ENCODE peak calls at places on chromosomes 2 and 18, in four cellular contexts. O, I, P and R are unnamed samples.

GRCh38 chr18:58186258-58186948 is 142.4 kb downstream of the NEDD4L start:
- DNase-seq in P (no peak), O (no peak), I (no peak), R (no peak)

GRCh38 chr2:86233464-86233863 is 34.2 kb downstream of the MRPL35 start:
- DNase-seq in I (no peak), P (no peak), O (no peak), R (no peak)

GRCh38 chr2:15155959-15156574 is 405.1 kb downstream of the NBAS start:
- DNase-seq in I (no peak), P (no peak), O (peak), R (no peak)

GRCh38 chr2:219634171-219634940 is 6.9 kb downstream of the SLC4A3 start:
- DNase-seq in O (no peak), P (no peak), I (no peak), R (no peak)

GRCh38 chr2:24588294-24588693 is 97.2 kb downstream of the NCOA1 start:
- DNase-seq in O (no peak), P (no peak), I (no peak), R (no peak)

GRCh38 chr2:202429164-202429980 is 53.2 kb downstream of the BMPR2 start:
- DNase-seq in P (no peak), O (no peak), I (no peak), R (no peak)

GRCh38 chr18:39448942-39449341 is 1883.3 kb upstream of the CELF4 start:
- DNase-seq in P (no peak), O (no peak), I (no peak), R (no peak)

GRCh38 chr2:183123117-183123958 is 905 bp upstream of the NUP35 start:
- DNase-seq in P (no peak), O (no peak), I (no peak), R (no peak)

GRCh38 chr2:137237055-137237454 is 471.7 kb downstream of the THSD7B start:
- DNase-seq in O (no peak), P (no peak), I (no peak), R (no peak)

GRCh38 chr2:47784349-47784851 is 1.5 kb downstream of the MSH6 start:
- DNase-seq in I (no peak), P (peak), O (peak), R (no peak)

GRCh38 chr2:14199040-14199439 is 433.5 kb upstream of the LRATD1 start:
- DNase-seq in P (no peak), I (no peak), O (no peak), R (no peak)

GRCh38 chr2:172330060-172330671 is 97.2 kb upstream of the ITGA6 start:
- DNase-seq in I (no peak), O (no peak), P (no peak), R (no peak)

GRCh38 chr18:59200787-59201186 is 19.2 kb upstream of the GRP start:
- DNase-seq in O (no peak), P (no peak), I (no peak), R (no peak)

GRCh38 chr2:234081970-234082822 is 31.7 kb downstream of the SPP2 start:
- DNase-seq in P (no peak), I (no peak), O (no peak), R (no peak)

GRCh38 chr2:98913916-98914712 is 21.9 kb downstream of the CRACDL start:
- DNase-seq in I (no peak), P (no peak), O (no peak), R (no peak)

GRCh38 chr2:98912957-98913915 is 22.8 kb downstream of the CRACDL start:
- DNase-seq in O (no peak), I (no peak), P (no peak), R (no peak)

GRCh38 chr2:98914713-98915580 is 21.1 kb downstream of the CRACDL start:
- DNase-seq in O (no peak), P (no peak), I (no peak), R (no peak)

GRCh38 chr2:98915751-98916358 is 20.2 kb downstream of the CRACDL start:
- DNase-seq in P (no peak), O (no peak), I (no peak), R (no peak)

DNA sequence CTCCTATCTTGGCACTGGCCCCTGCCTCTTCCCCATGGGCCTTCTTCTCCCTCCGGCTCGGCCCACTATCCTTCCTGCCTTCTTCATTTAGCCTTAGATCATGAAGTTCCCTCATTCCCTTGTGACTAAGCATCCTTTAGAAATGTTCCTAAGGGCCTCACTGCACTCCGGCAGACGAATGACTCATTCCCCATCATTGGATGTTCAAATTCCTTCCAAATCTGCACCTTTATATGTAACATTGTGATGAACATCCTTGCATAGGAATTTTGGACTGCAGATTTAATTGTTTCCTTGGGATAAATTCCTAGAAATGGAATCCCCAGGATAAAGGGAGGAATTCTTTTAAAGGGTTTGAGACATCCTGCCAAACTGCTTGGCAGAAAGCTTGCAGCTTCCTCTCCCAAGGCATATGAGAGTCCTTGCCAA is 19.0 kb downstream of the CRACDL start:
- DNase-seq in P (no peak), I (no peak), O (no peak), R (no peak)
- TF ChIP-seq CTCF in P (no peak), I (no peak), O (no peak), R (no peak)

GRCh38 chr2:178057179-178057578 is 15.4 kb downstream of the PDE11A start:
- DNase-seq in I (no peak), P (no peak), O (no peak), R (no peak)
- TF ChIP-seq CTCF in I (no peak), P (no peak), O (no peak), R (no peak)

DNA sequence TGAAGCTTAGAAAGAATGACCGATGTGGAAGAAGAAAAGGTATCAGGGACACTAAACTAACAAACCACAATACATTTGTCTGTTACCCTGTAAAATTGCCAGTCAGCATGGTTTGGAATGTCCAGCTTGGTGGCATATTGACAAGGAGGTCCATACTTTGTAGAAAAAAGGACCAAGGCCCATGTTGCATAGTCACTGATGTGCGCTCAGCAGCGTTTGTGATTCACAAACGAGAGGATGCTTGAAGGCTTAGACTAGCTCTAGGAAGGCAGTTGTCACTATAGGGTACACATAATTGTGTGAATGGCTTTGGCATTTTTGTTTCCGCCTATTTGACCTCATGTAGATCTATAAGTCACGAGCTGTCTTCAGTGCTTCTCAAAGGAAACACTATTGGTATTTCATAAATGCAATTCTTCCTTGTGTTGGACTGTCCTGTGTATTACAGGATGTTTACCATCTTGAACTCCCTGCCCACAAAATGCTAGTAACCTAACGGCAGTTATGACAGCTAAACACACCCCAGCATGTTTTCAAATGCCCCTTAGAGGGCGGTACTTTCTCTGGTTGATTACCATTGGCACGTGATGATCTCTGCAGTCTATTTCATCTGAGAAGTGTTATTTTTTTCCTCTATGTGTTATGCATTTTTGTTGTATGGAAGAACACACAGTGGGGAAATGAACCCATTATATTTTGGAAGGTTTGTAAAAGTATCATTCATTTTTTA is 304.2 kb downstream of the CYRIA start:
- DNase-seq in P (no peak), O (no peak), I (no peak), R (no peak)
- TF ChIP-seq CTCF in P (no peak), O (no peak), I (no peak), R (no peak)

DNA sequence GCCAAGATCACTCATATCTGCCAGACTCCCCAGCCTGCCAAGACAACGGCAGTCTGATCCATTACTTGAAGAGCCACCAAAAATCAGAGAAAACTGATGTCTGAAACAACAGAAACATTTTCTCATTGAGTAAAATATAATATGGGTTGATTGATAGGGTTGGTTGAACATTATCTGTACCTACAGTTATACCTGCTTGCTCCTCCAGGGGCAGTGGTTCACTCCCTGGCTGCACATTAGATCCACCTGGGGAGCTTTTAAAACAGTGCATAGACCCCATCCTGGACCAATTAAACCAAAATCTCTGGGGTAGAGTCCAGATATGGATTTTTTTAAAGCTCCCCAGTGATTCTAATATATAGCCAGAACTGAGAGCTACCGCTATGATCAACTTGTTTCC is 43.6 kb upstream of the SLC14A2 start:
- DNase-seq in P (no peak), I (peak), O (no peak), R (no peak)
- TF ChIP-seq CTCF in P (peak), I (peak), O (peak), R (peak)

GRCh38 chr2:72000110-72000509 is 147.6 kb downstream of the CYP26B1 start:
- DNase-seq in O (no peak), P (no peak), I (no peak), R (no peak)
- TF ChIP-seq CTCF in O (no peak), P (no peak), I (no peak), R (no peak)